ENCODE peak calls at places on chromosomes 11 and 22, in ten cellular contexts. One of them, this sample, is unnamed.

GRCh38 chr11:78194490-78194889 is 5.8 kb downstream of the USP35 start:
- DNase-seq in mammary epithelial cell: peak; percentile 44
- DNase-seq in PC-3: peak; percentile 48
- DNase-seq in HCT116: no peak
- DNase-seq in endothelial cell of umbilical vein: no peak
- DNase-seq in IMR-90: no peak
- DNase-seq in astrocyte: no peak
- DNase-seq in GM23248: no peak
- DNase-seq in MM.1S: no peak
- DNase-seq in H1: no peak
- DNase-seq in this sample: no peak

GRCh38 chr11:12185914-12186313 is 75.5 kb downstream of the MICAL2 start:
- DNase-seq in mammary epithelial cell: no peak
- DNase-seq in PC-3: no peak
- DNase-seq in HCT116: no peak
- DNase-seq in endothelial cell of umbilical vein: peak; percentile 81
- DNase-seq in IMR-90: peak; percentile 87
- DNase-seq in astrocyte: peak; percentile 92
- DNase-seq in GM23248: no peak
- DNase-seq in MM.1S: no peak
- DNase-seq in H1: no peak
- DNase-seq in this sample: peak; percentile 94

GRCh38 chr11:129312741-129313587 is 62.7 kb upstream of the BARX2 start:
- DNase-seq in mammary epithelial cell: no peak
- DNase-seq in PC-3: no peak
- DNase-seq in HCT116: no peak
- DNase-seq in endothelial cell of umbilical vein: no peak
- DNase-seq in IMR-90: peak; percentile 27
- DNase-seq in astrocyte: no peak
- DNase-seq in GM23248: peak; percentile 26
- DNase-seq in MM.1S: no peak
- DNase-seq in H1: no peak
- DNase-seq in this sample: peak; percentile 45

GRCh38 chr11:1041936-1042608 is 5.6 kb upstream of the MUC6 start:
- DNase-seq in mammary epithelial cell: no peak
- DNase-seq in PC-3: no peak
- DNase-seq in HCT116: no peak
- DNase-seq in endothelial cell of umbilical vein: no peak
- DNase-seq in IMR-90: no peak
- DNase-seq in astrocyte: no peak
- DNase-seq in GM23248: no peak
- DNase-seq in MM.1S: no peak
- DNase-seq in H1: no peak
- DNase-seq in this sample: no peak

GRCh38 chr22:37467556-37467955 is 18.6 kb downstream of the MFNG start:
- DNase-seq in mammary epithelial cell: no peak
- DNase-seq in PC-3: no peak
- DNase-seq in HCT116: no peak
- DNase-seq in endothelial cell of umbilical vein: no peak
- DNase-seq in IMR-90: no peak
- DNase-seq in astrocyte: no peak
- DNase-seq in GM23248: no peak
- DNase-seq in MM.1S: no peak
- DNase-seq in H1: no peak
- DNase-seq in this sample: no peak

GRCh38 chr11:92751594-92751993 is 217.9 kb upstream of the MTNR1B start:
- DNase-seq in mammary epithelial cell: no peak
- DNase-seq in PC-3: no peak
- DNase-seq in HCT116: no peak
- DNase-seq in endothelial cell of umbilical vein: no peak
- DNase-seq in IMR-90: no peak
- DNase-seq in astrocyte: no peak
- DNase-seq in GM23248: no peak
- DNase-seq in MM.1S: no peak
- DNase-seq in H1: no peak
- DNase-seq in this sample: no peak

GRCh38 chr11:130634981-130635473 is 186.6 kb downstream of the ADAMTS15 start:
- DNase-seq in mammary epithelial cell: peak; percentile 92
- DNase-seq in PC-3: peak; percentile 98
- DNase-seq in HCT116: no peak
- DNase-seq in endothelial cell of umbilical vein: peak; percentile 43
- DNase-seq in IMR-90: peak; percentile 81
- DNase-seq in astrocyte: peak; percentile 70
- DNase-seq in GM23248: peak; percentile 58
- DNase-seq in MM.1S: no peak
- DNase-seq in H1: no peak
- DNase-seq in this sample: peak; percentile 56

GRCh38 chr11:86515297-86516094 is 140.8 kb downstream of the CCDC81 start:
- DNase-seq in mammary epithelial cell: peak; percentile 97
- DNase-seq in PC-3: peak; percentile 75
- DNase-seq in HCT116: no peak
- DNase-seq in endothelial cell of umbilical vein: peak; percentile 98
- DNase-seq in IMR-90: peak; percentile 91
- DNase-seq in astrocyte: peak; percentile 88
- DNase-seq in GM23248: peak; percentile 93
- DNase-seq in MM.1S: no peak
- DNase-seq in H1: no peak
- DNase-seq in this sample: peak; percentile 93

DNA sequence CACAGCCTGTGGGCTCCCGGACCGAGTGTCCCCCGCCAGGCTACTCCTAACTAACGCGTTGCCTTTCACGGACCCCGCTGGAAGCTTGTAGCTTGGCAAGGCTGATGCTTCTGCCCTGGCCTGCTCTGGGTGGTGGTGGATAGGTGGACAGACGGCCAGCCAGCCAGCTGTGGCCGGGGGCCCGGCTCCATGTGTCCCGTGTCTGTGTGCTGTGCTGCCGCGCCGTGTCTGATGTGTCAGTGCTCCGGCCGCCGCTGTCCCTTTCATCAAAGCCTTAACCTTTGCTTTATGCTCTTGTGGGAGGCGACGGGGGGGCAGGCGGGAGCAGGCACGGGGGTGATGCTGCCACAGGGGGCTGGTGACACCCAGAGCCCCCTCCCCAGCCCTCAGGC is 5.0 kb downstream of the CCDC188 start:
- DNase-seq in mammary epithelial cell: no peak
- DNase-seq in PC-3: no peak
- DNase-seq in HCT116: no peak
- DNase-seq in endothelial cell of umbilical vein: no peak
- DNase-seq in IMR-90: no peak
- DNase-seq in astrocyte: no peak
- DNase-seq in GM23248: no peak
- DNase-seq in MM.1S: no peak
- DNase-seq in H1: no peak
- DNase-seq in this sample: no peak
- H3K9ac ChIP-seq in mammary epithelial cell: no peak overlapping the region
- H3K9ac ChIP-seq in PC-3: no peak overlapping the region
- H3K9ac ChIP-seq in HCT116: no peak overlapping the region
- H3K9ac ChIP-seq in endothelial cell of umbilical vein: no peak overlapping the region
- H3K9ac ChIP-seq in IMR-90: no peak overlapping the region
- H3K9ac ChIP-seq in astrocyte: no peak overlapping the region
- H3K9ac ChIP-seq in GM23248: no peak overlapping the region
- H3K9ac ChIP-seq in MM.1S: no peak overlapping the region
- H3K9ac ChIP-seq in H1: no peak overlapping the region
- H3K9ac ChIP-seq in this sample: no peak overlapping the region

DNA sequence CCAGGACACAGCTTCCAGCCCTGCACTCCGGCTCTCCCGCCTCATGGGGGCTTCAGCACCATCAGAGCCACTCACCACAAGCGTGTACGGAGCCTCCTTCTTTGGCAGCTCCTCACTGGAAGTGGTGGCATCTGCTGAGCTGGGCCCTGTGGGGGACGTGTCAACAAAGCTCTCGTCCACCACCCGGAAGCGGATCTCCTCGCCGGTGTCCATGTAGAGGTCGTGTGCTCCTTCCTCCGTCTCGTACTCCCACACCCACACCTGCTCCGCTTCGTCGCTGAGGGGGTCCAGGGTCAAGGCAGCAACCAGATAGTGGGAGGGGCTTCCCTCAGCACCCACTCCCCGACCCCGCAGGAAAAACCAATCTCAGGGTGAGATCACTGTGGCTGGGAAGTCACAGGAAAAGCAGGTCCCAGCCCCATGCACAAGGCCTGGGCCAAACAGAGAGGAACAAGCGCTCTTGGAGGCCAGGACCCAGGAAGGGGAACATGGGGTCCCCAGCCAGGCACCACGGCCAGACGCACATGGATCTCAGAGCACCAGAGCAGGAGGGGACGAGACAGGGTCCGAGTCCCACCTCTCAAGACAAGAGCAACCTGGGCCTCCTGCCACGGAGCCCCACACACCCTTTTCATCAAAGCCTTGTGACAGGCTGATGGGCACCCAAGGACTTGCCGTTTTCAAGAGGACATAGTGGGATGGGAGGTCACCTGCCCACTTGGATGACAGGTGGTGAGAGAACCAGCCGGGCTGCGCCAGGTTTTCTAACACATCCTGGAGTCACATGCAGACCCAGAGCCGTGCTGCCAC is 13.5 kb downstream of the POLR3H start:
- DNase-seq in mammary epithelial cell: no peak
- DNase-seq in PC-3: no peak
- DNase-seq in HCT116: no peak
- DNase-seq in endothelial cell of umbilical vein: no peak
- DNase-seq in IMR-90: no peak
- DNase-seq in astrocyte: no peak
- DNase-seq in GM23248: no peak
- DNase-seq in MM.1S: no peak
- DNase-seq in H1: no peak
- DNase-seq in this sample: no peak
- H3K4me2 ChIP-seq in mammary epithelial cell: no peak overlapping the region
- H3K4me2 ChIP-seq in PC-3: no peak overlapping the region
- H3K4me2 ChIP-seq in HCT116: no peak overlapping the region
- H3K4me2 ChIP-seq in endothelial cell of umbilical vein: no peak overlapping the region
- H3K4me2 ChIP-seq in IMR-90: no peak overlapping the region
- H3K4me2 ChIP-seq in astrocyte: no peak overlapping the region
- H3K4me2 ChIP-seq in GM23248: no peak overlapping the region
- H3K4me2 ChIP-seq in MM.1S: no peak overlapping the region
- H3K4me2 ChIP-seq in H1: no peak overlapping the region
- H3K4me2 ChIP-seq in this sample: no peak overlapping the region

GRCh38 chr11:134159652-134160051 is 64.1 kb downstream of the NCAPD3 start:
- DNase-seq in mammary epithelial cell: no peak
- DNase-seq in PC-3: no peak
- DNase-seq in HCT116: no peak
- DNase-seq in endothelial cell of umbilical vein: no peak
- DNase-seq in IMR-90: no peak
- DNase-seq in astrocyte: no peak
- DNase-seq in GM23248: no peak
- DNase-seq in MM.1S: no peak
- DNase-seq in H1: peak; percentile 31
- DNase-seq in this sample: no peak

GRCh38 chr11:134155946-134156865 is 67.6 kb downstream of the NCAPD3 start:
- DNase-seq in mammary epithelial cell: no peak
- DNase-seq in PC-3: no peak
- DNase-seq in HCT116: no peak
- DNase-seq in endothelial cell of umbilical vein: no peak
- DNase-seq in IMR-90: no peak
- DNase-seq in astrocyte: no peak
- DNase-seq in GM23248: no peak
- DNase-seq in MM.1S: no peak
- DNase-seq in H1: no peak
- DNase-seq in this sample: no peak

GRCh38 chr11:134157451-134157850 is 66.3 kb downstream of the NCAPD3 start:
- DNase-seq in mammary epithelial cell: no peak
- DNase-seq in PC-3: no peak
- DNase-seq in HCT116: no peak
- DNase-seq in endothelial cell of umbilical vein: peak; percentile 60
- DNase-seq in IMR-90: no peak
- DNase-seq in astrocyte: no peak
- DNase-seq in GM23248: no peak
- DNase-seq in MM.1S: no peak
- DNase-seq in H1: no peak
- DNase-seq in this sample: no peak

GRCh38 chr11:134155456-134155855 is 68.3 kb downstream of the NCAPD3 start:
- DNase-seq in mammary epithelial cell: no peak
- DNase-seq in PC-3: no peak
- DNase-seq in HCT116: no peak
- DNase-seq in endothelial cell of umbilical vein: no peak
- DNase-seq in IMR-90: no peak
- DNase-seq in astrocyte: no peak
- DNase-seq in GM23248: no peak
- DNase-seq in MM.1S: no peak
- DNase-seq in H1: no peak
- DNase-seq in this sample: no peak

DNA sequence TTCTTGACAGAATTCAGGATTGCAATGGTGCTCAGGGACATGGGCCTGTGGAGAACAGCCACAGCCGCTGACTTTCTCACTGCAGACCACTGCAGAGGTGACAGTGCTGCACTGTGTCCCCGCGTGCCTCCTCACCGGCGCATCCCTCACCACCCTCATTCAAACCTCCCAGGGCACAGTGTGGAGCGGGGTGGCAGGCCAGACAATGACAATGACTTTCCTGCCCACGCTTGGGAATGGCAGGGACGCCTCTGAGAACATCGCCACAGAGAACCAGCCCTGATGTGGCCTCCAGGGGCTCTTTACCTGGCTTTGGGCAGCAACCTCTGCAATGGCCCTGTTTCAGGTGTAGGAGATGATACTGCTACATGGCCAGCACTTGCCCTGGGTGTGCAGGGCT is 65.7 kb downstream of the NCAPD3 start:
- DNase-seq in mammary epithelial cell: no peak
- DNase-seq in PC-3: no peak
- DNase-seq in HCT116: no peak
- DNase-seq in endothelial cell of umbilical vein: no peak
- DNase-seq in IMR-90: no peak
- DNase-seq in astrocyte: no peak
- DNase-seq in GM23248: no peak
- DNase-seq in MM.1S: no peak
- DNase-seq in H1: no peak
- DNase-seq in this sample: no peak
- H3K9ac ChIP-seq in mammary epithelial cell: no peak overlapping the region
- H3K9ac ChIP-seq in PC-3: no peak overlapping the region
- H3K9ac ChIP-seq in HCT116: no peak overlapping the region
- H3K9ac ChIP-seq in endothelial cell of umbilical vein: no peak overlapping the region
- H3K9ac ChIP-seq in IMR-90: no peak overlapping the region
- H3K9ac ChIP-seq in astrocyte: no peak overlapping the region
- H3K9ac ChIP-seq in GM23248: no peak overlapping the region
- H3K9ac ChIP-seq in MM.1S: no peak overlapping the region
- H3K9ac ChIP-seq in H1: no peak overlapping the region
- H3K9ac ChIP-seq in this sample: no peak overlapping the region

DNA sequence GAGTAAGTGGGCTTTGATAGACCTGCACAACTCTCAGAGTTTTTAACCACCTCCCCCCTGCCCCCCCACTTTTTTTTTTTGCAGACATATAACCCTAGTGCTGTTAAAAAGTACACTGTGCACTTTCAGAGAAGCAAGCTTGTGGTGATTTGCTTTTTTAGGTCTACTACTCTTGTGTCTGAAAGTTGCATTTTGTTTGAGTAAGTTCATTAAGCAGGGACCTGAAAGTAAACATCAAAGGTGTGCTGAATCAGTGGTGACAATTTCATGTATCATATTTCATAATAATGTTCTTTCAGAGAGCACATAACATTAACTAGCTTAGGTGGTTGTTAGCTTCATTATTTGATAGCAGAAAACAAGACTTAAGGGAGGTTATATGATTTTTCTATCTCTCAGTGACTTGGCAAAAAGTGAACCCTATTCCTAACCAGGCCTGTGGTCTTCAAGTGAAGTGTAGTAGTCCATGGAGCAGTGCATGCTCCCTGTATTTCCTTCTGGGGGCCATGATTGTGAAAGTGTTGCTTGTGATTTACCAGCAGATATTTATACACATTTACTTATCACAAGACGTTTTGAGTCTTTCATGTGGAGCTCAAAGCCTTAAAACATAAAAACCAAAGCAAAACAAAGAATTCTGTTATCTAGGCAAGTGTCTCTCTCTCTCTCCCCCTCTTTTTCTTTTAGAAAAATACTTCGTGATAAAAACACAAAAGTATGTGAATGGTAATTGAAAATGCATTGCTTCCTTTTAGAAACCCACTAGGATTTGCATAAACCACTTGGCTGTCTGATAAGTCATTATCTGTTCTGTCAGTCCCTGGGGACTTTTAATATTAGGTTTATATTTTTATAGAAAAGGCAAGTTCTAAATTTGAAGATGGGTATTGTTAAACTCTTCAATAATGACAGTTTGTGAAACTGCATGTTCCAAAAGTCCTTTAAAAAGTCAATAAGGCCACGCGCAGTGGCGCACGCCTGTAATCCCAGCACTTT is 7.5 kb upstream of the RAG2 start:
- DNase-seq in mammary epithelial cell: no peak
- DNase-seq in PC-3: no peak
- DNase-seq in HCT116: no peak
- DNase-seq in endothelial cell of umbilical vein: no peak
- DNase-seq in IMR-90: no peak
- DNase-seq in astrocyte: no peak
- DNase-seq in GM23248: no peak
- DNase-seq in MM.1S: peak; percentile 78
- DNase-seq in H1: no peak
- DNase-seq in this sample: no peak
- H3K4me2 ChIP-seq in mammary epithelial cell: no peak overlapping the region
- H3K4me2 ChIP-seq in PC-3: no peak overlapping the region
- H3K4me2 ChIP-seq in HCT116: no peak overlapping the region
- H3K4me2 ChIP-seq in endothelial cell of umbilical vein: no peak overlapping the region
- H3K4me2 ChIP-seq in IMR-90: no peak overlapping the region
- H3K4me2 ChIP-seq in astrocyte: no peak overlapping the region
- H3K4me2 ChIP-seq in GM23248: no peak overlapping the region
- H3K4me2 ChIP-seq in MM.1S: peak overlapping the region; percentile 76
- H3K4me2 ChIP-seq in H1: no peak overlapping the region
- H3K4me2 ChIP-seq in this sample: no peak overlapping the region

This sample was measured in fibroblast of lung.